ENCODE peak calls at places on chromosomes 2 and 18, in five cellular contexts. H, A, S, Q and Y are unnamed samples.

GRCh38 chr2:32564417-32565035 is 63.3 kb upstream of the TTC27 start:
- DNase-seq in H (no peak), A (peak), S (no peak), Q (no peak), Y (no peak)

GRCh38 chr2:185161701-185162100 is 563.4 kb downstream of the ZNF804A start:
- DNase-seq in H (no peak), A (no peak), S (no peak), Q (no peak), Y (no peak)

GRCh38 chr2:101113441-101114267 is 37.5 kb downstream of the TBC1D8 start:
- DNase-seq in H (no peak), A (peak), S (no peak), Q (no peak), Y (no peak)

GRCh38 chr2:70510213-70510820 is 43.3 kb downstream of the TGFA start:
- DNase-seq in H (no peak), A (no peak), S (no peak), Q (no peak), Y (peak)

GRCh38 chr2:45612741-45613140 is 1.7 kb upstream of the SRBD1 start:
- DNase-seq in H (no peak), A (no peak), S (no peak), Q (no peak), Y (no peak)

GRCh38 chr2:122795763-122796162 is 1040.3 kb downstream of the TSN start:
- DNase-seq in H (no peak), A (no peak), S (no peak), Q (no peak), Y (no peak)

GRCh38 chr2:44330801-44331200 is 30.5 kb downstream of the PREPL start:
- DNase-seq in H (no peak), A (no peak), S (no peak), Q (no peak), Y (no peak)

GRCh38 chr2:113886479-113887383 is 3.2 kb upstream of the ACTR3 start:
- DNase-seq in H (peak), A (peak), S (peak), Q (peak), Y (peak)

GRCh38 chr18:75377258-75377657 is 50.2 kb downstream of the SMIM21 start:
- DNase-seq in H (no peak), A (peak), S (no peak), Q (no peak), Y (no peak)

GRCh38 chr2:241136191-241136590 is 13.1 kb downstream of the PASK start:
- DNase-seq in H (no peak), A (no peak), S (peak), Q (no peak), Y (no peak)

GRCh38 chr2:44291281-44292248 is 16.3 kb downstream of the SLC3A1 start:
- DNase-seq in H (no peak), A (peak), S (peak), Q (no peak), Y (no peak)

GRCh38 chr2:74292752-74293151 is 50.5 kb downstream of the SLC4A5 start:
- DNase-seq in H (no peak), A (no peak), S (no peak), Q (no peak), Y (no peak)

GRCh38 chr2:11516984-11517648 is 16.7 kb upstream of the GREB1 start:
- DNase-seq in H (no peak), A (no peak), S (no peak), Q (no peak), Y (no peak)

GRCh38 chr2:62077239-62077638 is 118.7 kb upstream of the B3GNT2 start:
- DNase-seq in H (no peak), A (no peak), S (no peak), Q (no peak), Y (no peak)

GRCh38 chr2:202096736-202097135 is 23.7 kb downstream of the KIAA2012 start:
- DNase-seq in H (no peak), A (peak), S (no peak), Q (no peak), Y (no peak)

GRCh38 chr2:168466834-168467565 is 10.9 kb downstream of the CERS6 start:
- DNase-seq in H (no peak), A (no peak), S (no peak), Q (no peak), Y (no peak)

GRCh38 chr2:136246086-136246669 is 128.2 kb upstream of the CXCR4 start:
- DNase-seq in H (no peak), A (peak), S (peak), Q (no peak), Y (peak)

GRCh38 chr2:46481541-46482193 is 2.3 kb downstream of the TMEM247 start:
- DNase-seq in H (no peak), A (peak), S (no peak), Q (no peak), Y (no peak)

GRCh38 chr2:241020629-241021190 is 22.3 kb downstream of the SNED1 start:
- DNase-seq in H (no peak), A (no peak), S (peak), Q (no peak), Y (no peak)

GRCh38 chr2:187627153-187627552 is 72.9 kb upstream of the TFPI start:
- DNase-seq in H (no peak), A (no peak), S (no peak), Q (no peak), Y (no peak)

DNA sequence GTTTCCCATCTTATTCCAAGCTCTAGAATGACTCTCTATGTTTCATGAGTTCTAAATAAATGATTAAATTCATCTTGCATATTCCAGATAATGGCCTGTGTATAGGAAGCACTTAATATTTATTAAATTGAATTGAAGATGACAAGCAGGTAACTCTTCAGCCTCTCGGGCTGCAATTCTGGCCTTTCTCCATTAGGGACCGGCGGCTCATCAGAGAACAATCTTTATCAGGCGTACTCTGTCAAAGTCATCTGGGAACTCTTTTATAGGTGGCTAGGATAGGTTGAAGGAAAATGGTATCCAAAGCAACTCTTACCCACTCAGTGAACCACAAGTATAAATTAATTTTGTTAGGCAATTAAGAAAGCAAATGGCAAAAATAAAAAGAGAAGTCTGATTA is 308.5 kb downstream of the NOL4 start:
- DNase-seq in H (no peak), A (no peak), S (no peak), Q (no peak), Y (no peak)
- TF ChIP-seq CTCF in H (no peak), A (no peak), S (no peak), Q (no peak), Y (no peak)

DNA sequence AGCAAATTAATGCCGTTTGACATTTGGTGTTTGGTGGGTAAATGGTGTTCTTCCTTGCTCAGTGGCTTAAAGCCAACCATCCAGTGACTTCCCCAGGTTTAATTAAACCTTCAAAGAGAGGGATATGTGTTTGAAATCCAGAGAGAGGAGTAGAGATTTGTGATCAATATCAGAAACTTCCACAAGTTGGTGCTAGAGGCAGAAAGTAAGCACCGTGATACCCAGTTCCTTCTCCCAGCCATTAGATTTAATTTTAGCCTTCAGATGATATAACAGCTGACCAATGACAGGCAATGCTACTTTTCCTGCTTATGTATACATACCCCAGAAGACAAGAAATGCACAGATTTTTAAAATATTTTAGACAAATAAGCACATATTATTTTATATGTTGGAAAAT is 398.5 kb downstream of the CDH2 start:
- DNase-seq in H (no peak), A (peak), S (no peak), Q (no peak), Y (no peak)
- TF ChIP-seq CTCF in H (peak), A (peak), S (no peak), Q (peak), Y (no peak)

DNA sequence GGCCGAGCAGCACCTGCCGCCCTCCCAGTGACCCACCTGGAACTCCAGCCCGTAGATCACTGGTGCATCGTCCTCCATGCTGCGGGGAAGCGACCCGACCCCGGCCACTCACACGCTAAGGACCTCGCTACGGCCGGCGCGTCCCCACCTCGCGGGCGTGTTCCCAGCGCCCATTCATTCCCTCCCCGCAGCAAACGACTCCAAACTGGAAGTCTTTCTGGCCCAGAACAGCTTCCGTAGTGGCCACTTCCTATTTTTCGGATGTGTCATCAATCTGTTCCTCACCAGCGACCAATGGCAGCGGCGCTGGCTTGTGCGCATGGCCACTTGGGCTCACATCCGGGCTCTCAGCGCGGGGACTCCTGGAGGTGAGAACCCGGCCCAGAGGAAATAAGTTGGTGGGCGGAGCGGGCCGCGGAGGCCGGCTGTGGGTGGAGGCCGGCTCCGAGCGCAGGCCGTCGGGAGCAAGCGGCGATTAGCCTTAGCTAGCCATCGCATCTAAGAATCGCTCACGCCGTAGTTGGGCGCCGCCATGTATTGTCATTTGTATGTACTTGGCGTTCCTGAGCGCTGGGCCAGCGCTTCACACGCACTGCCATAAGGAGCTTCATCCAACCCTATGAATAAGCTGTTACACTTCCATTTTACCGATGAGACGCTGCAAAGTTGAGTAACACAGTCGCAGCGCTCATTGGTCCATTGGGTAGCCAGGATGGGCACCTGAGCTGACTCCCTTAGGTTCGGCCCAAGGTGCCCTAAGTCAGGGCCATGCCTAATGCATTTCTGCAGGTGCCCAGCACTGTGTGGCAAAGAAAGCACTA is at the start of gene EIPR1:
- DNase-seq in H (peak), A (peak), S (peak), Q (peak), Y (peak)
- TF ChIP-seq CTCF in H (peak), A (no peak), S (peak), Q (no peak), Y (no peak)

DNA sequence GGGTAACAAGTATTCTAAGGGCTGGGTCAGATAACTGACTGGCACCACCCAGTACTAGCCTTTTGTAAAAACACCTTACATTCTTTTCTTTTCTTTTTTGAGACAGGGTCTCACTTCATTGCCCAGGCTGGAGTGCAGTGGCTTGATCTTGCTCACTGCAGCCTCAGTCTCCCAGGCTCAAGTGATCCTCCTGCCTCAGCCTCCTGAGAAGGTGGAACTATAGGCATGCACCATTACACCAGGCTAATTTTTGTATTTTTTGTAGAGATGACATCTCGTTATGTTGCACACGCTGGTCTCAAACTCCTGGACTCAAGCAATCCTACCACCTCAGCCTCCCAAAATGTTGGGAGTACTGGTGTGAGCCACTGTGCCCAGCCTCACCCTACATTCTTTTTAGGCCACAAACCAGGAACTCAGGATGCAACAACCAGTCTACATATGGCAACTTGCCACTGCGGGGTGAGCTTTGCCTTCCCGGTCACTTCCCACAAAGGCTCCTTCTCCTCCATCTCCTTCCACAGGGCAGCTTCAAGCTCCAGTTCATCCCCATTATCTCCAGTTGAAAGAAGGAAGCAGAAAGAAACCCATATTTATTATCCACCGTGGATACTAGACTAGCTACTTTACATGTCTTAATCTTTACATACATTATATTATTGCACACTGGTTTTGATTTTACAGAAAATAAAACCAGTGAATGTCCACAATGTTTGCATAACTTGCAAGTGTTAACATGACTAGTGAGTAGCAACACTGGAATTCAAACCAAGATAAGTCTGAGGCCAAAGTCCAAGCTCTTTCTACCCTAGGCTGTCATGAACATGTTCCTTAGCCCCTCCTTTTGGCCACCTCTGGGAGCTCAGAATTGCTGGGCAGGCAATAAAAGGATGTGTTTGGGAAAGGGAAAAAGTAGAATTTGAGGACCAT is 23.7 kb upstream of the AP1S3 start:
- DNase-seq in H (no peak), A (peak), S (no peak), Q (no peak), Y (no peak)
- TF ChIP-seq CTCF in H (no peak), A (no peak), S (no peak), Q (no peak), Y (no peak)

GRCh38 chr2:67242456-67242855 is 154.7 kb upstream of the ETAA1 start:
- DNase-seq in H (no peak), A (no peak), S (no peak), Q (no peak), Y (no peak)

GRCh38 chr2:67240507-67240906 is 156.6 kb upstream of the ETAA1 start:
- DNase-seq in H (no peak), A (peak), S (no peak), Q (no peak), Y (no peak)

GRCh38 chr2:67241453-67241852 is 155.7 kb upstream of the ETAA1 start:
- DNase-seq in H (no peak), A (no peak), S (no peak), Q (no peak), Y (no peak)

GRCh38 chr2:67234443-67234842 is 162.7 kb upstream of the ETAA1 start:
- DNase-seq in H (no peak), A (peak), S (no peak), Q (no peak), Y (no peak)

GRCh38 chr2:67237288-67237687 is 159.8 kb upstream of the ETAA1 start:
- DNase-seq in H (no peak), A (no peak), S (no peak), Q (no peak), Y (no peak)
- TF ChIP-seq CTCF in H (no peak), A (no peak), S (no peak), Q (no peak), Y (no peak)

GRCh38 chr18:62183578-62184195 is 3.2 kb downstream of the PIGN start:
- DNase-seq in H (no peak), A (peak), S (no peak), Q (peak), Y (no peak)

GRCh38 chr18:62186656-62187542 is at the start of the genes PIGN and RELCH:
- DNase-seq in H (peak), A (peak), S (peak), Q (peak), Y (peak)

GRCh38 chr18:62189208-62189607 is 2.2 kb downstream of the RELCH start:
- DNase-seq in H (no peak), A (no peak), S (no peak), Q (no peak), Y (no peak)

GRCh38 chr18:62182220-62182619 is 4.6 kb downstream of the PIGN start:
- DNase-seq in H (no peak), A (no peak), S (no peak), Q (no peak), Y (no peak)

GRCh38 chr18:62187543-62188378 is 706 bp downstream of the RELCH start:
- DNase-seq in H (no peak), A (peak), S (peak), Q (peak), Y (peak)
- TF ChIP-seq CTCF in H (no peak), A (no peak), S (no peak), Q (no peak), Y (peak)